ENCODE peak calls at places on chromosome 13, in seven cellular contexts. A is GM12891, V is K562, P is HepG2, Z is GM12878, J is SK-N-SH, Q is H1. T is an unnamed sample.

GRCh38 chr13:23666576-23666975 is 96.4 kb downstream of the TNFRSF19 start:
- DNase-seq in A (no peak), V (no peak), P (no peak), Z (no peak), J (no peak), Q (no peak), T (no peak)

GRCh38 chr13:24159921-24160324 is 597 bp upstream of the SPATA13 start:
- DNase-seq in A (no peak), V (no peak), P (no peak), Z (no peak), J (peak; percentile 46), Q (no peak), T (no peak)

GRCh38 chr13:27043013-27043412 is 128.6 kb downstream of the USP12 start:
- DNase-seq in A (no peak), V (no peak), P (peak; percentile 24), Z (no peak), J (peak; percentile 49), Q (peak; percentile 19), T (no peak)

GRCh38 chr13:46593403-46593802 is 40.4 kb downstream of the LRCH1 start:
- DNase-seq in A (no peak), V (no peak), P (no peak), Z (no peak), J (no peak), Q (no peak), T (no peak)

GRCh38 chr13:28138756-28139470 is 568 bp downstream of the PAN3 start:
- DNase-seq in A (peak; percentile 58), V (peak; percentile 85), P (peak; percentile 75), Z (peak; percentile 80), J (peak; percentile 85), Q (peak; percentile 44), T (peak; percentile 53)

GRCh38 chr13:46607768-46608553 is 55.0 kb downstream of the LRCH1 start:
- DNase-seq in A (no peak), V (no peak), P (peak; percentile 92), Z (no peak), J (no peak), Q (no peak), T (no peak)

GRCh38 chr13:24407844-24408243 is 98.5 kb downstream of the C1QTNF9 start:
- DNase-seq in A (no peak), V (no peak), P (no peak), Z (no peak), J (no peak), Q (no peak), T (no peak)

GRCh38 chr13:59570204-59570603 is 593.5 kb downstream of the DIAPH3 start:
- DNase-seq in A (no peak), V (no peak), P (no peak), Z (no peak), J (no peak), Q (no peak), T (no peak)

GRCh38 chr13:98575009-98575866 is 1.7 kb downstream of the STK24 start:
- DNase-seq in A (no peak), V (no peak), P (no peak), Z (no peak), J (no peak), Q (no peak), T (no peak)

GRCh38 chr13:33740134-33740538 is 77.8 kb upstream of the RFC3 start:
- DNase-seq in A (no peak), V (no peak), P (no peak), Z (no peak), J (no peak), Q (no peak), T (no peak)

GRCh38 chr13:49240017-49240416 is 7.7 kb upstream of the CDADC1 start:
- DNase-seq in A (no peak), V (no peak), P (peak; percentile 22), Z (no peak), J (no peak), Q (no peak), T (no peak)
- TF ChIP-seq TAF1 in A (no peak), V (no peak), P (no peak), Z (no peak), J (no peak), Q (no peak), T (no peak)

GRCh38 chr13:30313307-30313706 is 6.0 kb upstream of the KATNAL1 start:
- DNase-seq in A (no peak), V (no peak), P (no peak), Z (no peak), J (no peak), Q (no peak), T (no peak)

GRCh38 chr13:30314069-30314468 is 6.7 kb upstream of the KATNAL1 start:
- DNase-seq in A (no peak), V (no peak), P (no peak), Z (no peak), J (no peak), Q (no peak), T (no peak)

GRCh38 chr13:30314562-30314961 is 7.2 kb upstream of the KATNAL1 start:
- DNase-seq in A (no peak), V (no peak), P (no peak), Z (no peak), J (no peak), Q (no peak), T (no peak)

GRCh38 chr13:30308548-30308947 is 1.2 kb upstream of the KATNAL1 start:
- DNase-seq in A (no peak), V (peak; percentile 67), P (no peak), Z (no peak), J (no peak), Q (no peak), T (no peak)

DNA sequence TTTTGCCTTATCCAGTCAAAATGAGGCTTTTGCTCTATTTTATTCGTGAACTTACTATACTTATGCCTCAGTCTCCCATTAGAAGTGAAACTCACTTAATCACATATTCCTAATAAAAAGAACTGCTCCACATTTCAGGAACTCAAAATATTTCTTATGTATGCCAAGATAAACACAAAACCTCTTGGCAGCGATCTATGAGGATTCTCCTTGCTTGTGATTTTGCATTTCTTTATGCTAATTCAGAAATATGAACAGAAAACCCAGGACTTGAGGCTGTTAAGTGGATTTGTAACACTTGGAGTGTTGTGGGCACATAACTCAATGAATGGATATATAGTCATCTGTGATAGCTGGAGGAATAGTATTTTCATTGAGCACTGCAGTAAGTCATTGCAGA is 5.5 kb upstream of the KATNAL1 start:
- DNase-seq in A (no peak), V (no peak), P (no peak), Z (no peak), J (no peak), Q (no peak), T (no peak)
- TF ChIP-seq TAF1 in A (no peak), V (no peak), P (no peak), Z (no peak), J (no peak), Q (no peak), T (no peak)

GRCh38 chr13:95355491-95355890 is 54.2 kb upstream of the ABCC4 start:
- DNase-seq in A (no peak), V (no peak), P (no peak), Z (no peak), J (no peak), Q (no peak), T (no peak)
- TF ChIP-seq TAF1 in A (no peak), V (no peak), P (no peak), Z (no peak), J (no peak), Q (no peak), T (no peak)

GRCh38 chr13:112131740-112132113 is 64.8 kb downstream of the SOX1 start:
- DNase-seq in A (no peak), V (no peak), P (no peak), Z (no peak), J (no peak), Q (no peak), T (no peak)

GRCh38 chr13:112132142-112132541 is 65.2 kb downstream of the SOX1 start:
- DNase-seq in A (no peak), V (no peak), P (no peak), Z (no peak), J (no peak), Q (no peak), T (no peak)

GRCh38 chr13:112134150-112135075 is 67.5 kb downstream of the SOX1 start:
- DNase-seq in A (no peak), V (peak; percentile 17), P (no peak), Z (no peak), J (no peak), Q (no peak), T (no peak)

GRCh38 chr13:112132619-112133018 is 65.7 kb downstream of the SOX1 start:
- DNase-seq in A (no peak), V (no peak), P (no peak), Z (no peak), J (no peak), Q (no peak), T (no peak)

DNA sequence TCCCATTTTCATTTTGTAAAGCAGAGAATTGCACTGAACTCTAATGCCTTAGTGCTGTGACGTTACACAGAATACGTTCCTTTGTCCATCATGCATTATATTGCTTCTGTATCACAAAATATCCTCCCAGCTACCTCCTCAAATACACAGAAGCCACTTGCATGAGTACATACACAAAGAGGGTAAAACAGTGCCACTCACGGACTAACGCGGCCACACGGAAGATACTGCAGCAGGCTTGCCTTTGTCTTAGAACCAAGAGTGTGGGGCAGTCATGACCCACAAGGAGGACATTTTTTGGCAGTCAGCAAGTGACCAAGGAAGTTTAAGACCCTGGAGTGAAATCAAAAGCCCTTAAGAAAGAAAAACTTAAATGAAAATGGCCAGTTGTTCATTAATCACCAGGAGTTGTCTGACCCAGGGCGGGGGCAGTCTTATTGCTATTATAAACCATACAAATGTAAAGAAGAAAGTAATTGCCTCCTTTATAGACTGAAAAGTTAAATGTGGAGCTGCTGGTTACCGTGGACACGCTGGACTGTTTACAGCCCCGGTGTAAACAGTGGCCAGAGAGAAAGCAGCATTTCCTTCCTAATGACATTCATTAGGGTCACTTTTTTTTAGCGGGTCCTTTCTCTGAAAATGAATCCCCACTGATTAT is 66.7 kb downstream of the SOX1 start:
- DNase-seq in A (no peak), V (no peak), P (no peak), Z (no peak), J (no peak), Q (no peak), T (no peak)
- TF ChIP-seq TAF1 in A (no peak), V (no peak), P (no peak), Z (no peak), J (no peak), Q (no peak), T (no peak)

DNA sequence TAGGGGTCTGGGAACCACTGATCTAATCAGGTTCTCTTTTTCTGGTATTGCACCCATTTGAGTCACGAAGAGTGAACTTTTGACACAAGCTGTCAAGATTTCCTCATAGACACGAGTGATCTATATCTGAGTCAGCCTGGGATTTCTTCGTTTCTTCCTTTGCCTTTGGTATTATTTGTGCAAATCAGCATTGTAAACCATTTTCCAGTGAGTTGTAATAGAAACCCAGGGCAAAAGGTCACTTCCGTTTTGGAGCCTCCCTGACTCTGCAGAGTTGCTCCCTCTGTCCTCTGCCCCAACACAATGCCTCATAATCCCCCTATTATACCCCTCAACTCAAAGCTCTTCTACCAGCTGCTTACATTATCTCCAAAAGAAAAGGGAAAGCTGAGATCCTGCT is 615.1 kb downstream of the EFNB2 start:
- DNase-seq in A (no peak), V (no peak), P (no peak), Z (no peak), J (no peak), Q (no peak), T (no peak)
- TF ChIP-seq TAF1 in A (no peak), V (no peak), P (no peak), Z (no peak), J (no peak), Q (no peak), T (no peak)

GRCh38 chr13:75803175-75803611 is 167.1 kb downstream of the LMO7 start:
- DNase-seq in A (no peak), V (no peak), P (no peak), Z (no peak), J (no peak), Q (peak; percentile 77), T (no peak)
- TF ChIP-seq TAF1 in A (no peak), V (no peak), P (no peak), Z (no peak), J (no peak), Q (no peak), T (no peak)